ENCODE peak calls at places on chromosomes 16 and 17, in five cellular contexts. B, U, I, V and Z are unnamed samples.

GRCh38 chr16:1261131-1261917 is 5.5 kb downstream of the TPSD1 start:
- DNase-seq in U (no peak), I (no peak), V (no peak), B (no peak), Z (no peak)

GRCh38 chr17:27853121-27853520 is 40.0 kb downstream of the LYRM9 start:
- DNase-seq in B (no peak), U (no peak), I (no peak), V (no peak), Z (no peak)

GRCh38 chr16:66508261-66508913 is 41.5 kb downstream of the TK2 start:
- DNase-seq in B (no peak), V (no peak), U (no peak), I (no peak), Z (no peak)

GRCh38 chr17:21174719-21175118 is 39.2 kb downstream of the TMEM11 start:
- DNase-seq in B (no peak), I (no peak), U (no peak), V (no peak), Z (no peak)

GRCh38 chr17:1830288-1830687 is 483 bp downstream of the RPA1 start:
- DNase-seq in U (peak; percentile 35), B (no peak), I (peak; percentile 34), V (peak; percentile 49), Z (no peak)

GRCh38 chr17:37743612-37743874 is 1.3 kb downstream of the HNF1B start:
- DNase-seq in V (peak; percentile 91), B (no peak), I (no peak), U (peak; percentile 81), Z (no peak)

GRCh38 chr16:89446136-89446974 is 44.0 kb downstream of the ANKRD11 start:
- DNase-seq in U (no peak), B (no peak), I (peak; percentile 52), V (no peak), Z (no peak)

GRCh38 chr17:61076649-61077048 is 323.0 kb upstream of the TBX2 start:
- DNase-seq in I (no peak), V (no peak), U (no peak), B (no peak), Z (no peak)

GRCh38 chr17:30323895-30324319 is 9.9 kb downstream of the TMIGD1 start:
- DNase-seq in V (peak; percentile 50), I (no peak), U (no peak), B (no peak), Z (no peak)

GRCh38 chr16:3691778-3692177 is 25.5 kb downstream of the TRAP1 start:
- DNase-seq in V (no peak), B (no peak), U (no peak), I (no peak), Z (no peak)

GRCh38 chr17:27530791-27531391 is 74.6 kb downstream of the KSR1 start:
- DNase-seq in U (peak; percentile 44), I (no peak), V (no peak), B (no peak), Z (no peak)

GRCh38 chr17:6779411-6779810 is 3.4 kb downstream of the FBXO39 start:
- DNase-seq in B (no peak), U (no peak), I (no peak), V (peak; percentile 58), Z (no peak)

GRCh38 chr17:6780886-6781285 is 4.9 kb downstream of the FBXO39 start:
- DNase-seq in V (no peak), B (no peak), U (no peak), I (no peak), Z (no peak)

GRCh38 chr17:6786618-6787017 is 10.6 kb downstream of the FBXO39 start:
- DNase-seq in I (no peak), U (no peak), V (no peak), B (peak; percentile 13), Z (no peak)

GRCh38 chr17:6780001-6780400 is 4.0 kb downstream of the FBXO39 start:
- DNase-seq in B (no peak), V (no peak), I (no peak), U (no peak), Z (no peak)

DNA sequence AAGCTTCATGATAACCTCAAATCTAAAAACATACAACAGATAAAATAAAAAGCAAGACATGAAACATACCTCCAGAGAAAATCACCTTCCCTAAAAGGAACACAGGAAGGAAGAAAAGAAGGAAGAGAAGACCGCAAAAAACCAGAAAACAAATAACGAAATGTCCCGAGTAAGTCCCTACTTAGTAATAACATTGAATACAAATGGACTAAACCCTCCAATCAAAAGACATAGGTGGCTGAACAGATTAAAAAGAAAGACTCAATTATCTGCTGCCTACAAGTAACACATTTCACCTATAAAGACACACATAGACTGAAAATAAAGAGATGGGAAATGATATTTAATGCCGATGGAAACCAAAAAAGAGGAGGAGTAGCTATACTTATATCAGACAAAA is 6.2 kb downstream of the FBXO39 start:
- DNase-seq in U (no peak), V (no peak), B (no peak), I (no peak), Z (no peak)
- H3K27me3 ChIP-seq in U (peaks cover 8% of the 10 kb centered on the region), V (no peaks in the 10 kb centered on the region), B (peaks cover 23% of the 10 kb centered on the region), I (peaks cover 40% of the 10 kb centered on the region), Z (no peaks in the 10 kb centered on the region)

GRCh38 chr16:27242398-27242797 is 26.2 kb downstream of the NSMCE1 start:
- DNase-seq in I (no peak), V (no peak), U (peak; percentile 7), B (no peak), Z (no peak)
- H3K27ac ChIP-seq in I (no peak overlapping the region), V (no peak overlapping the region), U (peak overlapping the region; percentile 73), B (peak overlapping the region; percentile 96), Z (peak overlapping the region; percentile 53)

GRCh38 chr17:34478244-34478643 is 101.1 kb upstream of the TMEM132E start:
- DNase-seq in I (no peak), U (no peak), V (no peak), B (no peak), Z (no peak)

GRCh38 chr17:34474706-34475105 is 104.7 kb upstream of the TMEM132E start:
- DNase-seq in B (no peak), I (no peak), V (no peak), U (no peak), Z (no peak)

DNA sequence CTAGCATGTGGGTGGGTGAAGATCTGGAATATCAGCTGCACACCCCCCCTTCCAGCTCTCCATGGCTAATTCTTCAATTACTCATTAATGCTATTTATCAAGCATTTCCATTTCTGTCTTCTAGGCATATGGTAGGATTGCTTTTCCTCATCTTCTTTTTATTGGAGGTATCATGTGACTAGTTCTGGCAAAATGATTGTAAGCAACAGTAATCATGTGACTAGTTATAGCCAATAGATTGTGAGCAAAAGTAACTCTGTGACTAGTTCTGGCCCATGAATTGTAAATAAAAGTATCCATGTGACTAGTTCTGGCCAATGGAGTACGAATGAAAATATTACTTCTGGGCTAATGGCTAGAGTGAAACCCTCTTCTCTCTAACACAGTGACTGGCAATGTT is 107.0 kb upstream of the TMEM132E start:
- DNase-seq in I (no peak), V (no peak), U (no peak), B (no peak), Z (no peak)
- H3K27me3 ChIP-seq in I (no peaks in the 10 kb centered on the region), V (no peaks in the 10 kb centered on the region), U (peaks cover 19% of the 10 kb centered on the region), B (no peaks in the 10 kb centered on the region), Z (no peaks in the 10 kb centered on the region)

GRCh38 chr17:73613271-73613941 is 30.8 kb downstream of the SDK2 start:
- DNase-seq in I (peak; percentile 83), U (no peak), B (no peak), V (no peak), Z (no peak)
- H3K27ac ChIP-seq in I (peak overlapping the region; percentile 99), U (peak overlapping the region; percentile 78), B (no peak overlapping the region), V (no peak overlapping the region), Z (no peak overlapping the region)

GRCh38 chr17:79243603-79243990 is 169.0 kb downstream of the ENGASE start:
- DNase-seq in B (no peak), I (no peak), V (no peak), U (no peak), Z (no peak)
- H3K27me3 ChIP-seq in B (peaks cover 4% of the 10 kb centered on the region), I (no peaks in the 10 kb centered on the region), V (no peaks in the 10 kb centered on the region), U (peaks cover 3% of the 10 kb centered on the region), Z (no peaks in the 10 kb centered on the region)

GRCh38 chr17:42087736-42088705 is 10.3 kb downstream of the ZNF385C start:
- DNase-seq in U (no peak), V (no peak), I (no peak), B (no peak), Z (no peak)
- H3K27ac ChIP-seq in U (no peak overlapping the region), V (no peak overlapping the region), I (no peak overlapping the region), B (no peak overlapping the region), Z (no peak overlapping the region)

DNA sequence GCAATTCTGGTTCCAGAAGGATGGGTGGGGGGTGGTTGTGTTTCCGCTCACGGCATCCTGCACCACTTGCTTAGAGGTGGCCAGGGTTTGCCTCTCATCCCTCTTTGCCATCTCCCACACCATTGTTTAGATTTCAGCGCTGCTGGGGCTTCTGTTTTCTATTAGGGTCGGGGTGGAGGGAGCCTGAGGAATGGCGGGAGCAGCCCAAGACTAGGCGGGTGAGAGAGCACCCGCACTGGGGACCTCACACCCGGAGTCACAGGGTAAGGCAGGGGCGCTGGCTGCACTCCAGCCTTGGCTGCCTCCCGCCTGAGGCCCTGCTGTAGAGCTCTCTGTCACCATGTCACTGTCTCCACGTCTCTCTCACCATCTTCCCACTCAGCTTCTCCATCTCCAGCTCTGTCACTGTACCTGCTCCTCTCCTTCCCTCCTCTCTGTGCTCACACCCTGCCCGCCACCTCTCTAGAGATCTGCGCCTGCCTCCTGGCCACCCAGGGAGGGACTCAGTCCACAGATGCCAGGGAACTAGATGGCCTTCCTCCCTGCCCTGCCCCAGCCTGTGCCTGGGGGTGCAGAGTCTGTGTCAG is 32.8 kb upstream of the ABCC3 start:
- DNase-seq in V (no peak), I (no peak), U (no peak), B (no peak), Z (no peak)
- H3K27me3 ChIP-seq in V (no peaks in the 10 kb centered on the region), I (no peaks in the 10 kb centered on the region), U (no peaks in the 10 kb centered on the region), B (peaks cover 26% of the 10 kb centered on the region), Z (no peaks in the 10 kb centered on the region)

GRCh38 chr16:11449716-11450115 is 104.5 kb downstream of the RMI2 start:
- DNase-seq in V (no peak), U (no peak), I (no peak), B (no peak), Z (no peak)

GRCh38 chr16:11456741-11457140 is 111.5 kb downstream of the RMI2 start:
- DNase-seq in U (no peak), V (no peak), I (no peak), B (no peak), Z (no peak)

GRCh38 chr16:11448796-11449416 is 103.6 kb downstream of the RMI2 start:
- DNase-seq in V (no peak), U (no peak), I (no peak), B (no peak), Z (no peak)

GRCh38 chr16:11452746-11453344 is 107.6 kb downstream of the RMI2 start:
- DNase-seq in U (no peak), V (no peak), B (no peak), I (no peak), Z (no peak)

DNA sequence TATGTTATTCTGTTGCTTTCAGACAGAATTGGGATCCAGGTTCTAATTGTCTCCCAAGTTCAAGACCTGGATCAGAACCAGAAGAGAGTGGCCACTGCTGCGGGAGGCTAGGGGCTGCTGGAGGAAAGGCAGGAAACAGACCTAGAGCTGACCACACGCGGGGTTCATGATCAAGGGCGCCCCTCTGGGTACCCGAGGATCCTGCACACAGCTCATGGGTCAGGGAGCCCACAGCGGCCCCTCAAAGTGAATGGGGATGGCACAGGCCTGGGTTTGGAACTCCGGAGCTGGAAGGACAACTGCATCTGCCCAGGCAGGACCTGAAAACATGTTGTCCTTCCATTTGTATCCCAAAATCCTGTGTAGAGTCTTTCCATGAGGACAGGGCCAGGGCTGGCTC is 107.0 kb downstream of the RMI2 start:
- DNase-seq in U (no peak), V (no peak), B (no peak), I (no peak), Z (no peak)
- H3K27ac ChIP-seq in U (peak overlapping the region; percentile 72), V (no peak overlapping the region), B (no peak overlapping the region), I (no peak overlapping the region), Z (no peak overlapping the region)

GRCh38 chr16:56614549-56614991 is 6.2 kb downstream of the MT2A start:
- DNase-seq in V (no peak), B (no peak), I (no peak), U (no peak), Z (no peak)
- H3K27me3 ChIP-seq in V (no peaks in the 10 kb centered on the region), B (no peaks in the 10 kb centered on the region), I (peaks cover 100% of the 10 kb centered on the region), U (peaks cover 39% of the 10 kb centered on the region), Z (no peaks in the 10 kb centered on the region)